ENCODE peak calls at places on chromosome 22, in five cellular contexts. O, Z, D, V and K are unnamed samples.

GRCh38 chr22:42404266-42404665 is 27.9 kb downstream of the NFAM1 start:
- DNase-seq in O (no peak), Z (no peak), D (no peak), V (no peak), K (no peak)

GRCh38 chr22:18067548-18068341 is 10.0 kb upstream of the PEX26 start:
- DNase-seq in O (no peak), Z (no peak), D (no peak), V (no peak), K (no peak)

GRCh38 chr22:38871360-38872171 is 450 bp downstream of the CBX6 start:
- DNase-seq in O (peak), Z (no peak), D (no peak), V (no peak), K (no peak)

GRCh38 chr22:44668190-44668885 is 33.7 kb upstream of the PRR5 start:
- DNase-seq in O (no peak), Z (no peak), D (peak), V (no peak), K (no peak)

GRCh38 chr22:42848941-42849340 is 8.1 kb downstream of the ARFGAP3 start:
- DNase-seq in O (no peak), Z (no peak), D (no peak), V (no peak), K (no peak)

GRCh38 chr22:31838917-31839316 is 85.1 kb downstream of the DEPDC5 start:
- DNase-seq in O (no peak), Z (no peak), D (no peak), V (no peak), K (no peak)

GRCh38 chr22:27218521-27218920 is 561.1 kb downstream of the MIAT start:
- DNase-seq in O (peak), Z (no peak), D (peak), V (no peak), K (no peak)

GRCh38 chr22:47172771-47173534 is 410.5 kb downstream of the TBC1D22A start:
- DNase-seq in O (peak), Z (no peak), D (no peak), V (no peak), K (no peak)

GRCh38 chr22:33699176-33699575 is 221.1 kb downstream of the LARGE1 start:
- DNase-seq in O (no peak), Z (no peak), D (no peak), V (no peak), K (no peak)

GRCh38 chr22:46064236-46064965 is 85.9 kb upstream of the PPARA start:
- DNase-seq in O (peak), Z (no peak), D (peak), V (no peak), K (no peak)

GRCh38 chr22:43088616-43088978 is 594 bp downstream of the TTLL1 start:
- DNase-seq in O (no peak), Z (no peak), D (peak), V (no peak), K (no peak)

GRCh38 chr22:43085658-43086606 is 3.3 kb downstream of the TTLL1 start:
- DNase-seq in O (no peak), Z (no peak), D (no peak), V (no peak), K (no peak)

GRCh38 chr22:44355688-44356070 is 42.9 kb upstream of the SHISAL1 start:
- DNase-seq in O (peak), Z (no peak), D (no peak), V (no peak), K (no peak)

GRCh38 chr22:46071451-46072029 is 78.8 kb upstream of the PPARA start:
- DNase-seq in O (peak), Z (peak), D (peak), V (no peak), K (peak)

GRCh38 chr22:36339171-36340065 is 48.3 kb downstream of the MYH9 start:
- DNase-seq in O (no peak), Z (peak), D (no peak), V (no peak), K (no peak)

GRCh38 chr22:16917144-16918003 is 90.6 kb downstream of the GAB4 start:
- DNase-seq in O (peak), Z (peak), D (peak), V (no peak), K (peak)

GRCh38 chr22:46727813-46728364 is 10.2 kb downstream of the CERK start:
- DNase-seq in O (no peak), Z (no peak), D (no peak), V (no peak), K (no peak)

GRCh38 chr22:44085743-44086741 is 61.9 kb downstream of the PARVB start:
- DNase-seq in O (peak), Z (peak), D (peak), V (peak), K (peak)

GRCh38 chr22:23767303-23767672 is 484 bp downstream of the CHCHD10 start:
- DNase-seq in O (no peak), Z (no peak), D (no peak), V (no peak), K (no peak)

GRCh38 chr22:23760056-23760455 is 2.7 kb upstream of the C22orf15 start:
- DNase-seq in O (no peak), Z (no peak), D (no peak), V (no peak), K (no peak)

GRCh38 chr22:23764931-23765881 is 2.4 kb downstream of the C22orf15 start:
- DNase-seq in O (no peak), Z (no peak), D (no peak), V (no peak), K (no peak)

GRCh38 chr22:23762866-23763578 is at the start of gene C22orf15:
- DNase-seq in O (no peak), Z (no peak), D (peak), V (no peak), K (no peak)

DNA sequence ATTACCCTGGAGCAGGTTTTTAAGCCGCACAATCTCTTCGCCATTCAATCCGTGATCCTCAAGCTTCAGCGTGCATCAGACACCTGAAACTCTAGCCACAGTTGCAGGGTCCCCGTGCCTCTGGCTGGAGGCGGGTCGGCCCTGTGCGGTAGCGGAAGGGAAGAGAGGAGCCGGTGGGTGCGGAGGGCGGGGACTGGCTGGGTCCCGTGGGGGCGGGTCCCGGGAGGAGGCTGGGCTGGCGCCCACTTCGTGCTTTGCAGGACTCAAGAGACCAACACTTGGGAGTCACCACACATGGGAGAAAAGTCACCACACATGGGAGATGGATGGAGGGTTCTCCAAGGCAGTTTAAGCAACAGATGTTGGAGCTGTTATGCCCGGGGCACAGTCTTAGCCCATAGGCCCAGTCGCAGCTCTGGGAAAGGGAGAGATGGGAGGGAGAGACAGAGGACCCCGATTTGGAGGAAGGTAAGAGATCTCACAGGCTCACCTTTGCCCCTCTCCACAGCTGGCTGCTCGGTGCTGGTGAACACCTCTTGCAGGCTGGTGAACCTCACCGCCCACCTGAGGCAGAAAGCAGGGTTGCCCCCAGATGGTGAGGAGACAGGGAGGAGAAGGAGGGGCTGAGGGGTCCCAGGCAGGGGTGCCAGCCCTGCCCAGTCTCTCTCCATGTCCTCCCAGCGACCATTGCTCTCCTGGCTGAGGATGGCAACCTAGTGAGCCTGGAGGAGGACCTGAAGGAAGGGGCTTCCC is 965 bp downstream of the C22orf15 start:
- DNase-seq in O (no peak), Z (no peak), D (peak), V (no peak), K (no peak)
- H3K4me3 ChIP-seq in O (no peak), Z (peak), D (no peak), V (no peak), K (no peak)

DNA sequence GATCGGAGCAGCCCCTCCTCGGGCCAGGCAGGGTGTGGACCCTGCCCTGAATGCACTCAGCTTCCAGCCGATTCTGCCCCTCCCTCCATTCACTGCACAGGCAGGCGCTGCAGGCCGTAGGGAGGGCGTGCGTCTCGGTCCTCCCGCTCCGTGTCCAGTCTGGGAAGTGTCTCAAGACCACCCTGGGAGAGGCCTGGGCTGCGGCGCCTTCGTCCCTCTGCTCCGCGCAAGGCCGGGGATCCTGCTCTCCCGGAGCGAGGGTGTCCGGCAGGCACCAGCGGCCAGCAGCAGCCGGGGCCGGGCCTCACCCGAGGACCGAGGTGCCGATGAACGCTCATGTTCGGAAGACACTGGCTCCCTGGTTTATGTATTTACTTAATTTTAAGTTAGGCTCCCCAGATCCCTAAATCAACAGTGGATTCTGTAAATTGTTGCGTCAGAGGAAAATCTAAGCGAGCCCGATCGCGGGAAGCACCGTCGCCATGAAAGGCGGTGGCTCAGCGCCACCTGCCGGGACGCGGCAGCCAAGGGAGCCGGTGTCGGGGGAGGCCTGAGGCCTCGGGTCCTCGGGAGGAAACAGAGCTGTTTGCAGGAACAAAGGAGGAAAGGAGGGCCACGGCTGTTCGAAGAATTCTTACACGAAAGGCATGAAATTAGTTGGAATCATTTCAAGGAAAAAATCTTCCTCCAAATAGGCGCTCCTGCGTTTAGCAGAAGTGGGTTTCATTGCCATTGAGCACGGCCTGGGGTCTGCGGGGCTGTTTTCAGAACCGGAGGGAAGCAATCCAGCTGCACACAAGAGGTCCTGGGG is 195.3 kb downstream of the BRD1 start:
- DNase-seq in O (peak), Z (peak), D (peak), V (peak), K (no peak)
- H3K4me3 ChIP-seq in O (peak), Z (peak), D (peak), V (peak), K (no peak)

GRCh38 chr22:19879651-19879995 is 24.9 kb upstream of the GNB1L start:
- DNase-seq in O (peak), Z (no peak), D (peak), V (no peak), K (no peak)

GRCh38 chr22:19878461-19879247 is 24.0 kb upstream of the GNB1L start:
- DNase-seq in O (peak), Z (peak), D (peak), V (no peak), K (no peak)

GRCh38 chr22:19880786-19881569 is 26.3 kb upstream of the GNB1L start:
- DNase-seq in O (peak), Z (peak), D (peak), V (no peak), K (no peak)

GRCh38 chr22:19879248-19879575 is 24.5 kb upstream of the GNB1L start:
- DNase-seq in O (no peak), Z (no peak), D (peak), V (no peak), K (no peak)

DNA sequence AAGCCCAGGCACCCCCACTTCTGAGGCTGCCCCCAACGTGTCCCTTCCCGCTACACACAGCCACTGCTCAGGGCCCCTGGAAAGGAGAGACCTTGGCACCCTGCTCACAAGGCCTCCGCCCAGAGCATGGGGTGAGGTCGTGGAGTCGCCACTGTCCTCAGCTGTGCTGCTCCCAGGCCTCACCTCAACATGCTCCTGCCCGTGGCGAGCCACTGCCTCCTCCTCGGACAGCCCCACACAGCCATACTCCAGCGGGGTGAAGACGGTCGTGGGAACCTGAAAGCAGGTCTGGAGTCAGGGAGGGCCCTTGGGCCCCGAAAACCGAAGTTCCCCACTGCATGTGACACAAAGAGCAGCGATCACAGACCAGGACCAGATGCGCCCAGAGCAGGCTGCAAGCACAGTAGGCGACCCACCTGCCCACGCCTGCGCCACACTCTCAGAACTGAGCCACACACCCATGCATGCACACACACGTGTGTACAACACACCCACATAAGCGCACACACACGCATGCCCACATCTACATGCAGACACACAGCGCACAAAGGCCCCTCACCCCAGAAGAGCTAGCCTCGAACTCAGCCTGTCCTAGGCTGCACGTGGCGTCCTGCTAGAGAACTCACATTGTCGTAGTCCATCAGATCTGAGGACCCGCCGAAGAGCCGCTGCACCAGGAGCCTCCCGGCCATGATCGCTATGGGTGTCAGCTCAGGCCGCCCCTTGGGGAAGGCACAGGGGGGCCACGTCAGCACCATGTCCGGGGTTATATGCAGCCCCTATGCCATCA is 25.5 kb upstream of the GNB1L start:
- DNase-seq in O (peak), Z (no peak), D (peak), V (no peak), K (no peak)
- H3K4me3 ChIP-seq in O (no peak), Z (no peak), D (no peak), V (no peak), K (no peak)

DNA sequence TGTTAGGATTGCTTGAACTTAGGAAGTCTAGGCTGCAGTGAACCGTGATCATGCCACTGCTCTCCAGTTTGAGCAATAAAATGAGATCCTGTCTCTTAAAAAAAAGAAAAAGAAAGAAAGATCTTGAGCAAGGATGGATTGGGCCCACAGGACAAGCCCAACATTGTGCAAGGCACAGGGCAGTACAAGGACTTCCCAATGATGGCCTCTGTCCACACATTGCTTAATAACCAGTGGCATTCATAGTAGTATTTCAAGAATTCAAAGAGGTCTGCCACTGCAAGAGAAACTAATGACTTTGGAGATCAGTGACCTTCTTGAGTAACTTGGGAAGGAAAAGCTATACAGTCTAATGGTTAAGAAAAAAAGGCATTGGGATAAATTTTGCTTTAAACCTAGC is 44.6 kb downstream of the SEZ6L start:
- DNase-seq in O (no peak), Z (no peak), D (no peak), V (no peak), K (no peak)
- H3K4me3 ChIP-seq in O (no peak), Z (no peak), D (no peak), V (no peak), K (no peak)

DNA sequence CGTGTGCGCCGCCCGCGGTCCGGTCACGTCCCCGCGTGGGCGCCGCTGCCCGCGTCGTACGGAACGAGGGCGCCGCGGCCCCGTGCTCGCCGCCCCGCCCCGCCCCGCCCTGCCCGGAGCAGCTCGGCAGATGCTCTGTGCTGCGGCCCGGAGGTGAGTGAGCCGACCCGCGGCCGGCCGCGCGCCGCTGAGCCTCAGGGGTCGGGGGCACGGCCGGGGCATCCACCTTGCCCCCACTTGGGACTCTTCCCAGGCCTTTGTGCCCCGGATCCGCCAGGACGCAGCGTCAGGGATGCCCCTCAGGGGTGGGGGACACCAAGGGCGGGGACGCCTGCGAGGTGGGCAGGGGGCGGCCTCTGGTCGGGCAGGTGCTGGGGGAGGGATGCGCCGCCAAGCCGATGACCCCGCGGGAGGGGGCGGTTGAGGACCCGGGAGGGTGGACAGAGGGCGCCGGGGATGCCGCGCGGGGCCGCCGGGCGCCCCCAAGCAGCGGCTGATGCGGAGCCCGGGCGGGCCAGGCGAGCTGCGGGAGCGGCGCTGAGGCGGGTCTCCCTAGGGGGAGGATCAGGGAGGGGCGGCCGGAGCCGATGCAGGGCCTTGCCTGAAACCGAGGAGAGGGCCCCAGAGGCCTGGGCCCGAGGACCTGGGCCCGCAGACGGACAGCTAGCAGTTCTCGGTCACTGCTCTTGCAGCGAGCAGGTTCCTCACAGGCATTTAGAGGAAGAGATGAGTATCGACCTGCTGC is at the start of gene GNAZ:
- DNase-seq in O (peak), Z (no peak), D (peak), V (no peak), K (no peak)
- H3K4me3 ChIP-seq in O (peak), Z (peak), D (peak), V (peak), K (peak)

GRCh38 chr22:37661160-37661924 is 2.8 kb downstream of the PDXP start:
- DNase-seq in O (peak), Z (peak), D (peak), V (no peak), K (no peak)

GRCh38 chr22:37664249-37665101 is 6.0 kb downstream of the PDXP start:
- DNase-seq in O (no peak), Z (no peak), D (no peak), V (no peak), K (no peak)

GRCh38 chr22:37662039-37662438 is 3.5 kb downstream of the PDXP start:
- DNase-seq in O (no peak), Z (no peak), D (no peak), V (no peak), K (no peak)

GRCh38 chr22:37665487-37665886 is 7.0 kb downstream of the PDXP start:
- DNase-seq in O (no peak), Z (no peak), D (no peak), V (no peak), K (no peak)

GRCh38 chr22:37663521-37664140 is 5.1 kb downstream of the PDXP start:
- DNase-seq in O (no peak), Z (no peak), D (no peak), V (no peak), K (no peak)
- H3K4me3 ChIP-seq in O (no peak), Z (no peak), D (no peak), V (no peak), K (no peak)